ENCODE peak calls at places on chromosomes 4 and X, in eight cellular contexts. One of them, this sample, is unnamed.

GRCh38 chr4:37999000-37999745 is 39.0 kb downstream of the PTTG2 start:
- DNase-seq in RWPE1: no peak
- DNase-seq in activated CD4-positive, alpha-beta T cell treated with anti-CD3 and anti-CD28 coated beads for 48 hours: no peak
- DNase-seq in tibial artery: no peak
- DNase-seq in activated T-cell treated with anti-CD3 and anti-CD28 coated beads, Interleukin-2, amount 50 U/mL, for 72 hours: no peak
- DNase-seq in stromal cell of bone marrow: no peak
- DNase-seq in mesothelial cell of epicardium: no peak
- DNase-seq in KBM-7: no peak
- DNase-seq in this sample: no peak

GRCh38 chrX:139508099-139508498 is 22.4 kb upstream of the F9 start:
- DNase-seq in activated CD4-positive, alpha-beta T cell treated with anti-CD3 and anti-CD28 coated beads for 48 hours: no peak
- DNase-seq in activated T-cell treated with anti-CD3 and anti-CD28 coated beads, Interleukin-2, amount 50 U/mL, for 72 hours: no peak
- DNase-seq in RWPE1: no peak
- DNase-seq in tibial artery: no peak
- DNase-seq in mesothelial cell of epicardium: no peak
- DNase-seq in stromal cell of bone marrow: no peak
- DNase-seq in KBM-7: no peak
- DNase-seq in this sample: no peak

GRCh38 chr4:32172761-32173160 is 1452.6 kb downstream of the PCDH7 start:
- DNase-seq in stromal cell of bone marrow: no peak
- DNase-seq in mesothelial cell of epicardium: no peak
- DNase-seq in KBM-7: no peak
- DNase-seq in tibial artery: no peak
- DNase-seq in activated T-cell treated with anti-CD3 and anti-CD28 coated beads, Interleukin-2, amount 50 U/mL, for 72 hours: no peak
- DNase-seq in RWPE1: peak
- DNase-seq in activated CD4-positive, alpha-beta T cell treated with anti-CD3 and anti-CD28 coated beads for 48 hours: no peak
- DNase-seq in this sample: peak

GRCh38 chrX:151019837-151020236 is 36.7 kb downstream of the HMGB3 start:
- DNase-seq in mesothelial cell of epicardium: no peak
- DNase-seq in stromal cell of bone marrow: peak
- DNase-seq in tibial artery: no peak
- DNase-seq in activated T-cell treated with anti-CD3 and anti-CD28 coated beads, Interleukin-2, amount 50 U/mL, for 72 hours: no peak
- DNase-seq in RWPE1: peak
- DNase-seq in KBM-7: no peak
- DNase-seq in activated CD4-positive, alpha-beta T cell treated with anti-CD3 and anti-CD28 coated beads for 48 hours: no peak
- DNase-seq in this sample: peak

GRCh38 chr4:19739101-19739651 is 512.5 kb upstream of the SLIT2 start:
- DNase-seq in tibial artery: no peak
- DNase-seq in RWPE1: peak
- DNase-seq in mesothelial cell of epicardium: no peak
- DNase-seq in KBM-7: no peak
- DNase-seq in activated T-cell treated with anti-CD3 and anti-CD28 coated beads, Interleukin-2, amount 50 U/mL, for 72 hours: no peak
- DNase-seq in stromal cell of bone marrow: peak
- DNase-seq in activated CD4-positive, alpha-beta T cell treated with anti-CD3 and anti-CD28 coated beads for 48 hours: no peak
- DNase-seq in this sample: peak

GRCh38 chrX:17617794-17618193 is 119.5 kb upstream of the SCML1 start:
- DNase-seq in activated CD4-positive, alpha-beta T cell treated with anti-CD3 and anti-CD28 coated beads for 48 hours: no peak
- DNase-seq in KBM-7: no peak
- DNase-seq in tibial artery: no peak
- DNase-seq in activated T-cell treated with anti-CD3 and anti-CD28 coated beads, Interleukin-2, amount 50 U/mL, for 72 hours: no peak
- DNase-seq in stromal cell of bone marrow: no peak
- DNase-seq in RWPE1: no peak
- DNase-seq in mesothelial cell of epicardium: no peak
- DNase-seq in this sample: no peak

GRCh38 chrX:65689377-65689776 is 21.9 kb downstream of the MSN start:
- DNase-seq in stromal cell of bone marrow: no peak
- DNase-seq in KBM-7: no peak
- DNase-seq in activated T-cell treated with anti-CD3 and anti-CD28 coated beads, Interleukin-2, amount 50 U/mL, for 72 hours: no peak
- DNase-seq in tibial artery: no peak
- DNase-seq in mesothelial cell of epicardium: no peak
- DNase-seq in activated CD4-positive, alpha-beta T cell treated with anti-CD3 and anti-CD28 coated beads for 48 hours: no peak
- DNase-seq in RWPE1: no peak
- DNase-seq in this sample: peak

GRCh38 chr4:72375050-72375736 is 193.8 kb downstream of the ADAMTS3 start:
- DNase-seq in RWPE1: peak
- DNase-seq in activated T-cell treated with anti-CD3 and anti-CD28 coated beads, Interleukin-2, amount 50 U/mL, for 72 hours: no peak
- DNase-seq in KBM-7: no peak
- DNase-seq in activated CD4-positive, alpha-beta T cell treated with anti-CD3 and anti-CD28 coated beads for 48 hours: no peak
- DNase-seq in stromal cell of bone marrow: peak
- DNase-seq in tibial artery: no peak
- DNase-seq in mesothelial cell of epicardium: no peak
- DNase-seq in this sample: peak

GRCh38 chr4:1619151-1619672 is 64.9 kb downstream of the FAM53A start:
- DNase-seq in activated CD4-positive, alpha-beta T cell treated with anti-CD3 and anti-CD28 coated beads for 48 hours: no peak
- DNase-seq in tibial artery: no peak
- DNase-seq in stromal cell of bone marrow: no peak
- DNase-seq in mesothelial cell of epicardium: no peak
- DNase-seq in RWPE1: no peak
- DNase-seq in activated T-cell treated with anti-CD3 and anti-CD28 coated beads, Interleukin-2, amount 50 U/mL, for 72 hours: no peak
- DNase-seq in KBM-7: no peak
- DNase-seq in this sample: no peak